ENCODE peak calls at places on chromosomes 12 and 14, in eight cellular contexts. G, V, C, A, I, X, W and J are unnamed samples.

GRCh38 chr14:103623883-103624482 is 5.0 kb upstream of the KLC1 start:
- DNase-seq in G (no peak), V (no peak), C (no peak), A (no peak), I (no peak), X (no peak), W (no peak), J (no peak)

GRCh38 chr12:65465766-65466547 is 187.5 kb downstream of the MSRB3 start:
- DNase-seq in G (no peak), V (no peak), C (no peak), A (no peak), I (no peak), X (no peak), W (no peak), J (no peak)

GRCh38 chr12:6460751-6461371 is 9.0 kb downstream of the TAPBPL start:
- DNase-seq in G (no peak), V (no peak), C (no peak), A (peak), I (no peak), X (no peak), W (peak), J (no peak)

GRCh38 chr14:73757876-73758391 is 43.8 kb upstream of the PNMA1 start:
- DNase-seq in G (no peak), V (no peak), C (no peak), A (no peak), I (no peak), X (no peak), W (no peak), J (peak)

GRCh38 chr12:3236345-3237153 is 159.4 kb downstream of the TSPAN9 start:
- DNase-seq in G (no peak), V (no peak), C (peak), A (peak), I (peak), X (peak), W (peak), J (peak)

GRCh38 chr12:132413931-132414588 is 75.9 kb upstream of the FBRSL1 start:
- DNase-seq in G (no peak), V (no peak), C (no peak), A (peak), I (no peak), X (no peak), W (no peak), J (no peak)

GRCh38 chr12:56635539-56636117 is 5.5 kb upstream of the BAZ2A start:
- DNase-seq in G (peak), V (no peak), C (no peak), A (peak), I (peak), X (no peak), W (peak), J (no peak)

GRCh38 chr12:1126089-1126488 is 135.1 kb downstream of the ERC1 start:
- DNase-seq in G (no peak), V (no peak), C (no peak), A (no peak), I (no peak), X (no peak), W (peak), J (no peak)

GRCh38 chr14:50941151-50941550 is 3.1 kb downstream of the PYGL start:
- DNase-seq in G (no peak), V (no peak), C (no peak), A (no peak), I (no peak), X (peak), W (no peak), J (peak)

GRCh38 chr12:49974231-49974675 is 1.5 kb downstream of the AQP6 start:
- DNase-seq in G (no peak), V (peak), C (no peak), A (no peak), I (peak), X (peak), W (no peak), J (peak)

GRCh38 chr12:67275380-67275913 is 6.3 kb downstream of the CAND1 start:
- DNase-seq in G (no peak), V (no peak), C (peak), A (no peak), I (no peak), X (peak), W (no peak), J (peak)

GRCh38 chr14:101173698-101174521 is 270.4 kb upstream of the RTL1 start:
- DNase-seq in G (peak), V (no peak), C (no peak), A (no peak), I (no peak), X (no peak), W (no peak), J (no peak)

GRCh38 chr14:86311151-86311550 is 781.2 kb downstream of the FLRT2 start:
- DNase-seq in G (no peak), V (no peak), C (no peak), A (no peak), I (no peak), X (no peak), W (no peak), J (no peak)

GRCh38 chr12:64461634-64462414 is 9.9 kb downstream of the TBK1 start:
- DNase-seq in G (no peak), V (peak), C (no peak), A (no peak), I (no peak), X (peak), W (no peak), J (peak)

GRCh38 chr14:68682166-68683103 is 110.4 kb downstream of the ZFP36L1 start:
- DNase-seq in G (peak), V (no peak), C (peak), A (no peak), I (peak), X (peak), W (peak), J (peak)

GRCh38 chr12:11758838-11759509 is 109.5 kb downstream of the ETV6 start:
- DNase-seq in G (no peak), V (no peak), C (no peak), A (no peak), I (peak), X (no peak), W (peak), J (peak)

GRCh38 chr14:76439237-76439775 is 63.4 kb downstream of the ESRRB start:
- DNase-seq in G (no peak), V (no peak), C (no peak), A (no peak), I (no peak), X (no peak), W (no peak), J (no peak)

GRCh38 chr14:39102265-39102968 is 618 bp downstream of the SEC23A start:
- DNase-seq in G (peak), V (no peak), C (no peak), A (no peak), I (peak), X (peak), W (peak), J (peak)

GRCh38 chr12:122203301-122203967 is at the start of gene B3GNT4:
- DNase-seq in G (peak), V (peak), C (no peak), A (peak), I (peak), X (peak), W (peak), J (peak)

GRCh38 chr14:64569108-64570045 is 19.6 kb downstream of the PPP1R36 start:
- DNase-seq in G (no peak), V (peak), C (peak), A (no peak), I (peak), X (peak), W (no peak), J (peak)

GRCh38 chr12:45648070-45648469 is 81.4 kb upstream of the ARID2 start:
- DNase-seq in G (no peak), V (peak), C (no peak), A (no peak), I (no peak), X (no peak), W (no peak), J (no peak)

GRCh38 chr14:89454971-89455370 is 37.9 kb upstream of the FOXN3 start:
- DNase-seq in G (no peak), V (no peak), C (no peak), A (no peak), I (no peak), X (no peak), W (no peak), J (no peak)

GRCh38 chr12:111673503-111673902 is 12.3 kb downstream of the BRAP start:
- DNase-seq in G (no peak), V (no peak), C (no peak), A (no peak), I (peak), X (peak), W (no peak), J (peak)

GRCh38 chr12:126182619-126183236 is 1117.5 kb downstream of the AACS start:
- DNase-seq in G (no peak), V (no peak), C (no peak), A (no peak), I (no peak), X (no peak), W (no peak), J (no peak)

GRCh38 chr12:32265920-32266319 is 133.4 kb upstream of the FGD4 start:
- DNase-seq in G (peak), V (no peak), C (no peak), A (no peak), I (no peak), X (peak), W (no peak), J (peak)

GRCh38 chr14:88040141-88040540 is 35.2 kb downstream of the GPR65 start:
- DNase-seq in G (no peak), V (no peak), C (no peak), A (no peak), I (no peak), X (no peak), W (no peak), J (no peak)

GRCh38 chr12:57719777-57720605 is 18.6 kb downstream of the AGAP2 start:
- DNase-seq in G (no peak), V (no peak), C (no peak), A (no peak), I (no peak), X (no peak), W (no peak), J (no peak)

GRCh38 chr12:4997939-4998338 is 45.7 kb upstream of the KCNA5 start:
- DNase-seq in G (no peak), V (peak), C (no peak), A (no peak), I (peak), X (peak), W (no peak), J (peak)

GRCh38 chr14:34300330-34300729 is 161.7 kb downstream of the SPTSSA start:
- DNase-seq in G (no peak), V (no peak), C (no peak), A (no peak), I (no peak), X (no peak), W (no peak), J (no peak)

GRCh38 chr14:64879635-64880381 is at the start of gene SPTB:
- DNase-seq in G (peak), V (peak), C (no peak), A (peak), I (no peak), X (no peak), W (peak), J (peak)

GRCh38 chr12:124831590-124831989 is 32.1 kb downstream of the SCARB1 start:
- DNase-seq in G (no peak), V (no peak), C (no peak), A (no peak), I (no peak), X (no peak), W (no peak), J (no peak)

GRCh38 chr12:53561590-53561953 is 54.3 kb upstream of the NPFF start:
- DNase-seq in G (no peak), V (no peak), C (peak), A (no peak), I (peak), X (peak), W (peak), J (peak)

GRCh38 chr14:72906316-72906715 is 12.4 kb upstream of the DPF3 start:
- DNase-seq in G (no peak), V (no peak), C (no peak), A (no peak), I (no peak), X (peak), W (no peak), J (peak)

GRCh38 chr12:6493580-6494350 is at the start of gene NCAPD2:
- DNase-seq in G (peak), V (peak), C (peak), A (peak), I (peak), X (peak), W (peak), J (peak)